ENCODE peak calls at places on chromosomes 13 and 19, in four cellular contexts. J is NB4, V is fibroblast of lung, D is naive B cell. B is an unnamed sample.

GRCh38 chr19:12052057-12052570 is 647 bp downstream of the ZNF878 start:
- DNase-seq in J (no peak), V (no peak), D (no peak), B (no peak)

GRCh38 chr13:80716610-80717081 is 375.7 kb upstream of the SPRY2 start:
- DNase-seq in J (no peak), V (peak; percentile 95), D (no peak), B (no peak)

GRCh38 chr19:4694211-4694987 is 24.3 kb upstream of the MYDGF start:
- DNase-seq in J (peak; percentile 14), V (peak; percentile 98), D (no peak), B (peak; percentile 26)

GRCh38 chr19:18419195-18419698 is at the start of gene SSBP4:
- DNase-seq in J (peak; percentile 84), V (peak; percentile 78), D (peak; percentile 77), B (no peak)

GRCh38 chr19:36032251-36033104 is at the start of gene CLIP3:
- DNase-seq in J (no peak), V (peak; percentile 63), D (no peak), B (no peak)

GRCh38 chr13:37476874-37477273 is 121.7 kb downstream of the POSTN start:
- DNase-seq in J (no peak), V (peak; percentile 33), D (no peak), B (no peak)

GRCh38 chr19:4115050-4115817 is 8.7 kb downstream of the MAP2K2 start:
- DNase-seq in J (peak; percentile 32), V (no peak), D (peak; percentile 54), B (no peak)

GRCh38 chr13:43058836-43059235 is 35.5 kb downstream of the DNAJC15 start:
- DNase-seq in J (no peak), V (no peak), D (no peak), B (no peak)

GRCh38 chr13:44770951-44771350 is 194.8 kb upstream of the TSC22D1 start:
- DNase-seq in J (no peak), V (no peak), D (no peak), B (no peak)

GRCh38 chr13:72104656-72105180 is 237.7 kb upstream of the DACH1 start:
- DNase-seq in J (no peak), V (peak; percentile 14), D (no peak), B (no peak)

GRCh38 chr13:107271226-107271625 is 703.3 kb upstream of the ARGLU1 start:
- DNase-seq in J (peak; percentile 46), V (peak; percentile 44), D (no peak), B (no peak)

GRCh38 chr13:28498481-28499115 is 3.7 kb upstream of the FLT1 start:
- DNase-seq in J (no peak), V (no peak), D (no peak), B (no peak)

GRCh38 chr13:24629320-24629719 is 50.9 kb upstream of the ATP12A start:
- DNase-seq in J (no peak), V (no peak), D (no peak), B (no peak)

GRCh38 chr19:30062331-30063183 is 120.5 kb downstream of the URI1 start:
- DNase-seq in J (no peak), V (no peak), D (no peak), B (no peak)

GRCh38 chr19:16612631-16613030 is 15.4 kb downstream of the MED26 start:
- DNase-seq in J (peak; percentile 64), V (no peak), D (no peak), B (no peak)

GRCh38 chr19:49678970-49679831 is 2.1 kb downstream of the PRMT1 start:
- DNase-seq in J (no peak), V (no peak), D (no peak), B (no peak)

GRCh38 chr19:42198676-42199439 is 18.6 kb downstream of the DEDD2 start:
- DNase-seq in J (peak; percentile 83), V (no peak), D (peak; percentile 77), B (no peak)

GRCh38 chr19:2476451-2477140 is 669 bp downstream of the GADD45B start:
- DNase-seq in J (peak; percentile 81), V (no peak), D (peak; percentile 55), B (no peak)

GRCh38 chr13:95185311-95185710 is 115.9 kb downstream of the ABCC4 start:
- DNase-seq in J (no peak), V (no peak), D (no peak), B (no peak)

GRCh38 chr13:112642061-112642460 is 47.8 kb upstream of the ATP11A start:
- DNase-seq in J (no peak), V (no peak), D (no peak), B (no peak)

GRCh38 chr13:61778531-61778930 is 362.9 kb upstream of the PCDH20 start:
- DNase-seq in J (no peak), V (no peak), D (no peak), B (no peak)

GRCh38 chr13:41075034-41075433 is 13.7 kb downstream of the WBP4 start:
- DNase-seq in J (peak; percentile 59), V (peak; percentile 69), D (peak; percentile 43), B (no peak)

GRCh38 chr19:58338825-58339558 is 12.2 kb downstream of the ZSCAN22 start:
- DNase-seq in J (no peak), V (no peak), D (no peak), B (no peak)

GRCh38 chr19:15540435-15540834 is 32.1 kb downstream of the CYP4F22 start:
- DNase-seq in J (no peak), V (no peak), D (no peak), B (no peak)

GRCh38 chr13:43289458-43290255 is 266.3 kb downstream of the DNAJC15 start:
- DNase-seq in J (no peak), V (no peak), D (no peak), B (no peak)